ENCODE peak calls at places on chromosomes 1 and 21, in seven cellular contexts. One of them, this sample, is unnamed.

GRCh38 chr1:94070746-94071318 is 50.1 kb downstream of the ABCA4 start:
- DNase-seq in GM12891: no peak
- DNase-seq in sigmoid colon: no peak
- DNase-seq in K562: no peak
- DNase-seq in transverse colon: no peak
- DNase-seq in HCT116: no peak
- DNase-seq in stomach: no peak
- DNase-seq in this sample: no peak

GRCh38 chr1:61259379-61260148 is 177.2 kb downstream of the NFIA start:
- DNase-seq in GM12891: no peak
- DNase-seq in sigmoid colon: no peak
- DNase-seq in K562: no peak
- DNase-seq in transverse colon: no peak
- DNase-seq in HCT116: no peak
- DNase-seq in stomach: no peak
- DNase-seq in this sample: no peak

GRCh38 chr1:202279806-202280205 is 61.9 kb downstream of the UBE2T start:
- DNase-seq in GM12891: no peak
- DNase-seq in sigmoid colon: no peak
- DNase-seq in K562: no peak
- DNase-seq in transverse colon: no peak
- DNase-seq in HCT116: no peak
- DNase-seq in stomach: no peak
- DNase-seq in this sample: no peak

GRCh38 chr1:231039161-231040018 is 664 bp downstream of the FAM89A start:
- DNase-seq in GM12891: peak; percentile 30
- DNase-seq in sigmoid colon: peak; percentile 64
- DNase-seq in K562: peak; percentile 65
- DNase-seq in transverse colon: peak; percentile 35
- DNase-seq in HCT116: no peak
- DNase-seq in stomach: no peak
- DNase-seq in this sample: peak; percentile 44

GRCh38 chr1:153633161-153633746 is 612 bp upstream of the CHTOP start:
- DNase-seq in GM12891: no peak
- DNase-seq in sigmoid colon: no peak
- DNase-seq in K562: peak; percentile 30
- DNase-seq in transverse colon: peak; percentile 61
- DNase-seq in HCT116: no peak
- DNase-seq in stomach: peak; percentile 50
- DNase-seq in this sample: no peak

GRCh38 chr1:41936107-41936506 is 17.4 kb upstream of the HIVEP3 start:
- DNase-seq in GM12891: no peak
- DNase-seq in sigmoid colon: no peak
- DNase-seq in K562: no peak
- DNase-seq in transverse colon: no peak
- DNase-seq in HCT116: peak; percentile 85
- DNase-seq in stomach: no peak
- DNase-seq in this sample: no peak

GRCh38 chr1:97654866-97655265 is 266.0 kb downstream of the DPYD start:
- DNase-seq in GM12891: no peak
- DNase-seq in sigmoid colon: no peak
- DNase-seq in K562: no peak
- DNase-seq in transverse colon: no peak
- DNase-seq in HCT116: no peak
- DNase-seq in stomach: no peak
- DNase-seq in this sample: no peak

GRCh38 chr1:178098262-178098661 is 4.4 kb downstream of the RASAL2 start:
- DNase-seq in GM12891: no peak
- DNase-seq in sigmoid colon: no peak
- DNase-seq in K562: no peak
- DNase-seq in transverse colon: no peak
- DNase-seq in HCT116: no peak
- DNase-seq in stomach: no peak
- DNase-seq in this sample: no peak

GRCh38 chr1:228930479-228930957 is 195.2 kb downstream of the RHOU start:
- DNase-seq in GM12891: no peak
- DNase-seq in sigmoid colon: no peak
- DNase-seq in K562: no peak
- DNase-seq in transverse colon: no peak
- DNase-seq in HCT116: no peak
- DNase-seq in stomach: peak; percentile 37
- DNase-seq in this sample: no peak

GRCh38 chr1:241557551-241558193 is 25.5 kb downstream of the KMO start:
- DNase-seq in GM12891: no peak
- DNase-seq in sigmoid colon: no peak
- DNase-seq in K562: no peak
- DNase-seq in transverse colon: no peak
- DNase-seq in HCT116: no peak
- DNase-seq in stomach: no peak
- DNase-seq in this sample: no peak

GRCh38 chr1:241555526-241555925 is 23.3 kb downstream of the KMO start:
- DNase-seq in GM12891: no peak
- DNase-seq in sigmoid colon: no peak
- DNase-seq in K562: no peak
- DNase-seq in transverse colon: no peak
- DNase-seq in HCT116: no peak
- DNase-seq in stomach: no peak
- DNase-seq in this sample: no peak

GRCh38 chr1:241560511-241561187 is 28.5 kb downstream of the KMO start:
- DNase-seq in GM12891: no peak
- DNase-seq in sigmoid colon: no peak
- DNase-seq in K562: no peak
- DNase-seq in transverse colon: no peak
- DNase-seq in HCT116: no peak
- DNase-seq in stomach: no peak
- DNase-seq in this sample: no peak
- TF ChIP-seq POLR2AphosphoS5 in GM12891: no peak
- TF ChIP-seq POLR2AphosphoS5 in sigmoid colon: no peak
- TF ChIP-seq POLR2AphosphoS5 in K562: no peak
- TF ChIP-seq POLR2AphosphoS5 in transverse colon: no peak
- TF ChIP-seq POLR2AphosphoS5 in HCT116: no peak
- TF ChIP-seq POLR2AphosphoS5 in stomach: no peak
- TF ChIP-seq POLR2AphosphoS5 in this sample: no peak

GRCh38 chr1:182385885-182386853 is 5.4 kb downstream of the GLUL start:
- DNase-seq in GM12891: no peak
- DNase-seq in sigmoid colon: no peak
- DNase-seq in K562: no peak
- DNase-seq in transverse colon: no peak
- DNase-seq in HCT116: no peak
- DNase-seq in stomach: no peak
- DNase-seq in this sample: no peak
- TF ChIP-seq POLR2A in GM12891: no peak
- TF ChIP-seq POLR2A in sigmoid colon: no peak
- TF ChIP-seq POLR2A in K562: no peak
- TF ChIP-seq POLR2A in transverse colon: peak; percentile 6
- TF ChIP-seq POLR2A in HCT116: no peak
- TF ChIP-seq POLR2A in stomach: no peak
- TF ChIP-seq POLR2A in this sample: no peak

GRCh38 chr21:16532841-16533240 is 803.1 kb downstream of the USP25 start:
- DNase-seq in GM12891: no peak
- DNase-seq in sigmoid colon: no peak
- DNase-seq in K562: no peak
- DNase-seq in transverse colon: no peak
- DNase-seq in HCT116: no peak
- DNase-seq in stomach: no peak
- DNase-seq in this sample: no peak
- TF ChIP-seq POLR2AphosphoS5 in GM12891: no peak
- TF ChIP-seq POLR2AphosphoS5 in sigmoid colon: no peak
- TF ChIP-seq POLR2AphosphoS5 in K562: no peak
- TF ChIP-seq POLR2AphosphoS5 in transverse colon: no peak
- TF ChIP-seq POLR2AphosphoS5 in HCT116: no peak
- TF ChIP-seq POLR2AphosphoS5 in stomach: no peak
- TF ChIP-seq POLR2AphosphoS5 in this sample: no peak

GRCh38 chr1:222643937-222644648 is 26.2 kb downstream of the MIA3 start:
- DNase-seq in GM12891: peak; percentile 67
- DNase-seq in sigmoid colon: peak; percentile 98
- DNase-seq in K562: peak; percentile 96
- DNase-seq in transverse colon: peak; percentile 99
- DNase-seq in HCT116: peak; percentile 98
- DNase-seq in stomach: peak; percentile 98
- DNase-seq in this sample: peak; percentile 57
- TF ChIP-seq POLR2A in GM12891: peak; percentile 93
- TF ChIP-seq POLR2A in sigmoid colon: peak; percentile 77
- TF ChIP-seq POLR2A in K562: peak; percentile 98
- TF ChIP-seq POLR2A in transverse colon: peak; percentile 88
- TF ChIP-seq POLR2A in HCT116: no peak
- TF ChIP-seq POLR2A in stomach: no peak
- TF ChIP-seq POLR2A in this sample: peak; percentile 86

DNA sequence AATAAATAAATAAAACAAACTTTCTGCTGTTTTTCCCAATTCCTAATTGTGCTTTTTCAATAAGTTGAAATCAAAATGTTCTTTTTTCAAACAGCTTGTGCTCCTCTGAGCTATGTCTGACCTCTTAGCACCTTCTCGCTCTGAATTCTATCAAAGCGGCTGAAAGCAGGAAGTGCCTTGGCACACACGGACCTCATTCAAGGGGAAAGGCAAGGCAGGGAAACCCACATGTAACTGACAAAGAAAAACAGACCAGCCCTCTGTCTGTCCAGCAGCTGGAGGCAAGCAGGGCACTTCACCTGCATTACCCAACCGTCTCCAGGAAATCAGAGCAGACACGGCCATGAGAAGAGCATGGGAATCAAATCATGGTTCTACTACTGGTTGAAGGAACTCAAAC is 56.7 kb downstream of the PLPP3 start:
- DNase-seq in GM12891: no peak
- DNase-seq in sigmoid colon: no peak
- DNase-seq in K562: no peak
- DNase-seq in transverse colon: no peak
- DNase-seq in HCT116: no peak
- DNase-seq in stomach: no peak
- DNase-seq in this sample: no peak
- TF ChIP-seq POLR2AphosphoS5 in GM12891: no peak
- TF ChIP-seq POLR2AphosphoS5 in sigmoid colon: no peak
- TF ChIP-seq POLR2AphosphoS5 in K562: no peak
- TF ChIP-seq POLR2AphosphoS5 in transverse colon: no peak
- TF ChIP-seq POLR2AphosphoS5 in HCT116: no peak
- TF ChIP-seq POLR2AphosphoS5 in stomach: no peak
- TF ChIP-seq POLR2AphosphoS5 in this sample: no peak

DNA sequence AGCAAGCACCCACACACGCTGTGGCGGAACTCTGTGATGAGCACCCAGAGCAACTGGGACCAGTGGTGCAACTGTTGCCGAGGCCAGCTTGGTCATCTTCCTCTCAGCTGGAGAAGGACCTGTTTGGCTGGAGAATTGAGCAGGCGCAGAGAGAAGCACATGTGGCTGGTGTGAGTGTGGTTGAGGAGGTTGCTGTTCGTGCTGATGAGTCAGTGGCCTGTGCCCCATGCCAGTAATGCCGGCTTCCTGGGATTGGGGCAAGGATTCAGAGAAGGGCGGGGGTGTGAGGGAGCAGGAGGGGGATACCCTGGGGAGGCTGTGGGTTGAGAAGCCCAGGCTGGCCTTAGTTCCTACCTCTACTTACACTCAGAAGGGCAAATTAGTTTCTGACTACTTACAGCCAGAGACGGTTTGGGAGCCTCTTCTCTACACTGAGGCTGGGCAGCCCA is 57.5 kb upstream of the EPS8L3 start:
- DNase-seq in GM12891: no peak
- DNase-seq in sigmoid colon: peak; percentile 84
- DNase-seq in K562: peak; percentile 39
- DNase-seq in transverse colon: peak; percentile 34
- DNase-seq in HCT116: no peak
- DNase-seq in stomach: no peak
- DNase-seq in this sample: no peak
- TF ChIP-seq POLR2A in GM12891: no peak
- TF ChIP-seq POLR2A in sigmoid colon: no peak
- TF ChIP-seq POLR2A in K562: no peak
- TF ChIP-seq POLR2A in transverse colon: no peak
- TF ChIP-seq POLR2A in HCT116: no peak
- TF ChIP-seq POLR2A in stomach: no peak
- TF ChIP-seq POLR2A in this sample: no peak